ENCODE peak calls at places on chromosomes 12 and 14, in seven cellular contexts. G, L, K, I, A, Q and M are unnamed samples.

GRCh38 chr14:80867091-80867490 is 74.4 kb downstream of the CEP128 start:
- DNase-seq in G (no peak), L (no peak), K (no peak), I (no peak), A (no peak), Q (no peak), M (no peak)

GRCh38 chr14:103803661-103804060 is 43.7 kb downstream of the PPP1R13B start:
- DNase-seq in G (no peak), L (no peak), K (no peak), I (no peak), A (no peak), Q (no peak), M (no peak)

GRCh38 chr12:2613674-2614073 is 181.1 kb upstream of the FKBP4 start:
- DNase-seq in G (peak), L (no peak), K (no peak), I (no peak), A (no peak), Q (peak), M (no peak)

GRCh38 chr12:56658921-56659320 is 13.1 kb upstream of the ATP5F1B start:
- DNase-seq in G (no peak), L (no peak), K (no peak), I (no peak), A (no peak), Q (no peak), M (no peak)

GRCh38 chr12:115325858-115326257 is 641.9 kb upstream of the TBX3 start:
- DNase-seq in G (no peak), L (no peak), K (no peak), I (no peak), A (no peak), Q (no peak), M (no peak)

GRCh38 chr14:63475761-63476160 is 67.4 kb downstream of the PPP2R5E start:
- DNase-seq in G (no peak), L (no peak), K (no peak), I (no peak), A (no peak), Q (no peak), M (no peak)

GRCh38 chr12:59874781-59875180 is 279.0 kb downstream of the SLC16A7 start:
- DNase-seq in G (no peak), L (no peak), K (no peak), I (no peak), A (no peak), Q (no peak), M (peak)

GRCh38 chr14:103149351-103149750 is 26.1 kb downstream of the TNFAIP2 start:
- DNase-seq in G (no peak), L (no peak), K (no peak), I (no peak), A (no peak), Q (no peak), M (no peak)

GRCh38 chr12:76890407-76891143 is 11.8 kb upstream of the CSRP2 start:
- DNase-seq in G (peak), L (no peak), K (no peak), I (no peak), A (no peak), Q (no peak), M (no peak)

GRCh38 chr12:12872139-12872933 is 19.0 kb upstream of the GPRC5A start:
- DNase-seq in G (peak), L (no peak), K (peak), I (no peak), A (no peak), Q (no peak), M (peak)

GRCh38 chr12:112183591-112184021 is 58.2 kb downstream of the TRAFD1 start:
- DNase-seq in G (no peak), L (no peak), K (no peak), I (no peak), A (peak), Q (peak), M (no peak)

GRCh38 chr12:49661191-49661590 is 37.8 kb downstream of the PRPF40B start:
- DNase-seq in G (no peak), L (no peak), K (no peak), I (no peak), A (no peak), Q (no peak), M (no peak)

GRCh38 chr12:84920331-84920730 is 7.7 kb upstream of the SLC6A15 start:
- DNase-seq in G (no peak), L (no peak), K (no peak), I (no peak), A (no peak), Q (no peak), M (no peak)

GRCh38 chr12:2306012-2306411 is 253.2 kb downstream of the CACNA1C start:
- DNase-seq in G (no peak), L (no peak), K (no peak), I (no peak), A (no peak), Q (no peak), M (no peak)

GRCh38 chr14:100861188-100861936 is 35.4 kb downstream of the MEG3 start:
- DNase-seq in G (no peak), L (no peak), K (no peak), I (no peak), A (no peak), Q (no peak), M (no peak)

GRCh38 chr12:15880721-15881120 is 1.5 kb upstream of the STRAP start:
- DNase-seq in G (no peak), L (no peak), K (no peak), I (no peak), A (no peak), Q (no peak), M (no peak)

GRCh38 chr14:94139006-94139405 is 9.6 kb upstream of the IFI27L2 start:
- DNase-seq in G (no peak), L (no peak), K (no peak), I (no peak), A (no peak), Q (no peak), M (no peak)

GRCh38 chr12:22687677-22688076 is 62.7 kb downstream of the ETNK1 start:
- DNase-seq in G (no peak), L (no peak), K (no peak), I (no peak), A (no peak), Q (peak), M (no peak)

GRCh38 chr12:22684124-22684523 is 59.2 kb downstream of the ETNK1 start:
- DNase-seq in G (no peak), L (no peak), K (no peak), I (no peak), A (no peak), Q (no peak), M (no peak)

GRCh38 chr12:22683131-22683530 is 58.2 kb downstream of the ETNK1 start:
- DNase-seq in G (no peak), L (no peak), K (peak), I (no peak), A (no peak), Q (no peak), M (no peak)

GRCh38 chr12:22682663-22683062 is 57.7 kb downstream of the ETNK1 start:
- DNase-seq in G (no peak), L (no peak), K (no peak), I (no peak), A (no peak), Q (no peak), M (no peak)

GRCh38 chr12:22684526-22685118 is 59.7 kb downstream of the ETNK1 start:
- DNase-seq in G (peak), L (peak), K (peak), I (peak), A (no peak), Q (peak), M (no peak)
- TF ChIP-seq JUND in G (no peak), L (no peak), K (no peak), I (no peak), A (no peak), Q (no peak), M (no peak)

DNA sequence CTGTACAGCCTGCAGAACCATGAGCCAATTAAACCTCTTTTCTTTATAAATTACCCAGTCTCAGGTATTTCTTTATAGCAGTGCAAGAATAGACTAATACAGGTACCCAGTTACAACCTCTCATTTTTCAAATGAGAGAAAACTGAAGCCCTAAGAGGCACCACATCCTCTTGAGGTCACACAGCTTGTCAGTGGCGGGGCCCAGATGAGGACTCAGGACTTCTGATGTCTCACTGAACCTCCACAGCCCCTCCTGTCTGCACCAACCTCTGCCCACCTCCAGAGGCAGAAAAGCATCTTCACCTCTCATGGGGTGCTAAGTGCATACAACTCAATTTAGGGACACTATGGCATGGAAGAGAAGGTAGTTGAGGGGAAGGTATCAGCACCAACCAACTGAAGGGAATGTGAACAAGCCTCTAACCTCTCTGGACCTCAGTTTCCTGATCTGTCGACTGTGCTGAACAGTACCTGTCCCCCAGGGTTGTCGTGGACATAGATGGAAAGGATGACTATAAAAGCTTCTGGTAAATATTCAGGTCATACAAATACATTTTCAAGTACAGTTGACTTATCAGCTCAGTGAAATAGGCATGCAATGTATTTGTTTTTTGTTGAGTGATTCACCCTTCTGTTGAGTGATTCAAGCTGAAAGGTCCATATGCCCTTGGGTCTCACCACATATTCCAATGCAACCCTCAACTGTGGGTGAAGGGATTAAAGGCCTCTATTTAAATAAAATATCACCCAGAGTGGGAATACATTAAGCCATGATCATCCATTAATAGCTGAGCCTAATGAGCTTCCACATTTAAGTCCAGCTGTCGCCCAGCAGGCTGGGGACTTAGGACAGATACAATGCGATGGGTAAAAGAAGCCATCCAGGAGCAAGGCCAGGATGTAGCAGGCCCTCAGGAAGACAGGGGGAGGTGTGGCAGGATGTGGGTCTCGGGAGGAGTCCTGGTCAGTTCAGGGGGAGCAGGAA is 120.4 kb downstream of the CRACR2A start:
- DNase-seq in G (no peak), L (no peak), K (no peak), I (no peak), A (no peak), Q (no peak), M (no peak)
- TF ChIP-seq JUND in G (no peak), L (no peak), K (no peak), I (no peak), A (no peak), Q (no peak), M (no peak)

GRCh38 chr12:26496170-26496569 is 300.8 kb downstream of the SSPN start:
- DNase-seq in G (no peak), L (no peak), K (no peak), I (no peak), A (no peak), Q (no peak), M (peak)
- TF ChIP-seq JUND in G (no peak), L (no peak), K (no peak), I (no peak), A (no peak), Q (no peak), M (no peak)

DNA sequence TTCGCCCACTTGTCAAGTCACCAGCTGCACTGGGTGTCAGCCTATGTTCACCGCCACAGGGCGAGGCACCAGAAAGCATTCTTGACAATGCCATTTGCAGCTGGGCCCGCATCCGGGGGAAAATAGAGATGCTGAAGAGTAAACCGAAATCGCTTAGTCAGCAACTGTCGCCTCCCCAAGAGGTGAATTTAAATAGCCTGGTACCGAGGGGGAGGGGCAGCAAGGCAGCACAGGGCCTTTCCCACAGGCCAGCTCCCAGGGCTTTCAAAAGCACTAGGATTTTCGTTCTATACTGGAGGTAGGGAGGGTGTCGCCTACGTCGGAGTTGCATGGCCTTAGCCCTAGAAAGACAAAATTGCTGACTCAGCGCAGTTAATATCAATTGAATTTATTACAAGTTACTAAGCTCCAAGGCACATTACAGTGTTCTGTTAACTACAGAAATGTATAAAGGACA is 4.3 kb downstream of the IRF2BPL start:
- DNase-seq in G (no peak), L (peak), K (peak), I (no peak), A (no peak), Q (no peak), M (no peak)
- TF ChIP-seq JUND in G (no peak), L (no peak), K (no peak), I (no peak), A (no peak), Q (no peak), M (no peak)

DNA sequence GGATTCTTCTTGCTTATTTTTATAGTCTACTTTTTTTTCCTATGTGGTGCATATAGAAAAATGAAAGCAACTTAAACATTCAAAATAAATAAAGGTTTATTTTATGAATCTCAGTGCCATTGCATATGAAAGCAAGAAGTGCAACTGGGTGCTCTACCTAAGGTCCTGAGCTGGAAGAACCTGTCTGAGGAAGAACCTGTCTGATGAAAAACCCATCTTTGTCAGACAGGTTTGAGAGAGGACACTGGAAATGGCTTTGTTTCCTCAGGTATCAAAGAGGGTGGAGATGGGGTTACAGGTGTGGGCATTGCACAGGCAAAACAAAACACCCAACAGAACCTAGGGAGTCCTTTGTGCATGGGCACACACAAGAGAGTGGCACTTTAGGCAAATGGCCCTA is 27.5 kb upstream of the SRSF5 start:
- DNase-seq in G (no peak), L (no peak), K (no peak), I (no peak), A (no peak), Q (no peak), M (peak)
- TF ChIP-seq JUND in G (no peak), L (no peak), K (no peak), I (no peak), A (no peak), Q (no peak), M (no peak)

GRCh38 chr12:33589609-33590114 is 150.0 kb upstream of the SYT10 start:
- DNase-seq in G (no peak), L (no peak), K (no peak), I (no peak), A (no peak), Q (no peak), M (no peak)

GRCh38 chr12:33588725-33589405 is 149.2 kb upstream of the SYT10 start:
- DNase-seq in G (no peak), L (no peak), K (no peak), I (no peak), A (no peak), Q (no peak), M (no peak)

GRCh38 chr12:33586576-33586975 is 147.0 kb upstream of the SYT10 start:
- DNase-seq in G (no peak), L (no peak), K (no peak), I (no peak), A (no peak), Q (no peak), M (no peak)

GRCh38 chr12:33593753-33594152 is 154.1 kb upstream of the SYT10 start:
- DNase-seq in G (no peak), L (no peak), K (no peak), I (no peak), A (no peak), Q (no peak), M (no peak)

GRCh38 chr12:33588082-33588712 is 148.6 kb upstream of the SYT10 start:
- DNase-seq in G (no peak), L (peak), K (no peak), I (no peak), A (peak), Q (no peak), M (no peak)
- TF ChIP-seq JUND in G (no peak), L (peak), K (no peak), I (peak), A (peak), Q (no peak), M (no peak)

GRCh38 chr12:26264215-26264838 is 69.0 kb downstream of the SSPN start:
- DNase-seq in G (no peak), L (no peak), K (no peak), I (no peak), A (no peak), Q (no peak), M (no peak)
- TF ChIP-seq JUND in G (no peak), L (no peak), K (no peak), I (no peak), A (no peak), Q (no peak), M (no peak)